ENCODE peak calls at places on chromosomes 13 and 19, in seven cellular contexts. A, P, D, F, S, J and I are unnamed samples.

GRCh38 chr13:114022876-114023275 is 49.0 kb upstream of the C13orf46 start:
- DNase-seq in S (no peak), P (no peak), D (no peak), A (no peak), F (no peak), J (no peak), I (peak; percentile 57)

GRCh38 chr19:926595-927043 is 784 bp downstream of the ARID3A start:
- DNase-seq in F (peak; percentile 65), A (no peak), S (no peak), J (no peak), P (no peak), D (no peak), I (no peak)

GRCh38 chr19:6744381-6745288 is 5.2 kb downstream of the TRIP10 start:
- DNase-seq in F (peak; percentile 34), P (no peak), S (no peak), J (no peak), A (no peak), D (no peak), I (no peak)

GRCh38 chr13:79451500-79451962 is 29.4 kb upstream of the NDFIP2 start:
- DNase-seq in J (peak; percentile 67), A (peak; percentile 51), S (peak; percentile 76), F (no peak), P (peak; percentile 43), D (peak; percentile 98), I (no peak)

GRCh38 chr13:44822291-44822690 is 167.0 kb downstream of the NUFIP1 start:
- DNase-seq in A (no peak), P (no peak), S (no peak), F (no peak), J (no peak), D (no peak), I (no peak)

GRCh38 chr19:13983213-13983889 is 22.8 kb downstream of the RFX1 start:
- DNase-seq in F (no peak), P (no peak), S (no peak), J (peak; percentile 28), A (peak; percentile 32), D (no peak), I (no peak)

GRCh38 chr13:80340643-80341097 is 256 bp downstream of the SPRY2 start:
- DNase-seq in J (no peak), D (peak; percentile 22), F (no peak), S (no peak), P (no peak), A (no peak), I (peak; percentile 49)

GRCh38 chr19:14091086-14091884 is 734 bp upstream of the SAMD1 start:
- DNase-seq in D (peak; percentile 63), F (no peak), J (peak; percentile 48), P (peak; percentile 61), S (peak; percentile 29), A (peak; percentile 57), I (peak; percentile 78)

GRCh38 chr19:14112051-14112808 is 5.3 kb downstream of the PRKACA start:
- DNase-seq in F (no peak), A (no peak), S (no peak), P (no peak), D (no peak), J (no peak), I (no peak)

GRCh38 chr19:29422686-29423085 is 103.1 kb upstream of the VSTM2B start:
- DNase-seq in P (no peak), A (no peak), J (no peak), D (no peak), F (no peak), S (no peak), I (no peak)

GRCh38 chr13:40589285-40590109 is 76.9 kb downstream of the FOXO1 start:
- DNase-seq in A (no peak), J (no peak), D (peak; percentile 86), S (no peak), F (peak; percentile 38), P (no peak), I (no peak)

GRCh38 chr13:41788552-41788951 is 172.4 kb downstream of the VWA8 start:
- DNase-seq in S (no peak), A (no peak), D (no peak), J (no peak), F (no peak), P (no peak), I (no peak)

GRCh38 chr19:10808937-10809655 is 26.9 kb downstream of the TMED1 start:
- DNase-seq in F (no peak), P (no peak), S (no peak), J (no peak), D (peak; percentile 85), A (no peak), I (no peak)

GRCh38 chr19:36420961-36421748 is 2.7 kb upstream of the ZFP82 start:
- DNase-seq in D (no peak), S (no peak), A (no peak), P (no peak), F (peak; percentile 15), J (no peak), I (peak; percentile 26)

GRCh38 chr19:2488942-2489731 is 13.2 kb downstream of the GADD45B start:
- DNase-seq in J (no peak), F (peak; percentile 85), A (no peak), P (no peak), D (no peak), S (no peak), I (peak; percentile 79)

GRCh38 chr19:11693505-11694499 is 44.9 kb downstream of the ZNF823 start:
- DNase-seq in J (no peak), P (no peak), F (peak; percentile 52), D (peak; percentile 51), A (no peak), S (no peak), I (peak; percentile 33)

GRCh38 chr19:30664358-30665058 is 292.3 kb downstream of the ZNF536 start:
- DNase-seq in D (no peak), F (peak; percentile 76), S (no peak), P (no peak), A (no peak), J (no peak), I (peak; percentile 12)

GRCh38 chr19:54952591-54953344 is 5.4 kb upstream of the NLRP7 start:
- DNase-seq in J (no peak), A (no peak), P (no peak), F (peak; percentile 58), S (no peak), D (peak; percentile 67), I (no peak)

GRCh38 chr13:114044486-114044885 is 70.6 kb upstream of the C13orf46 start:
- DNase-seq in J (no peak), F (no peak), S (no peak), A (no peak), D (no peak), P (no peak), I (peak; percentile 42)

GRCh38 chr19:1206733-1207301 is 1.2 kb downstream of the STK11 start:
- DNase-seq in A (no peak), J (no peak), P (no peak), D (no peak), S (no peak), F (no peak), I (peak; percentile 16)

GRCh38 chr19:31658993-31659896 is 310.0 kb upstream of the TSHZ3 start:
- DNase-seq in S (no peak), F (no peak), D (peak; percentile 6), J (no peak), A (no peak), P (no peak), I (no peak)

GRCh38 chr13:69324109-69324886 is 783.3 kb upstream of the ATXN8OS start:
- DNase-seq in A (no peak), J (no peak), P (no peak), S (no peak), F (peak; percentile 29), D (peak; percentile 40), I (no peak)

GRCh38 chr13:45102136-45102802 is 18.0 kb upstream of the GTF2F2 start:
- DNase-seq in A (no peak), P (no peak), J (no peak), S (no peak), D (no peak), F (peak; percentile 63), I (no peak)

GRCh38 chr19:12065100-12065538 is 588 bp downstream of the ZNF844 start:
- DNase-seq in A (peak; percentile 2), D (no peak), S (no peak), F (no peak), J (no peak), P (no peak), I (no peak)

GRCh38 chr13:97043302-97043701 is 49.0 kb upstream of the OXGR1 start:
- DNase-seq in F (no peak), P (no peak), D (peak; percentile 7), A (no peak), J (no peak), S (no peak), I (no peak)

GRCh38 chr13:62512194-62513141 is 1096.8 kb upstream of the PCDH20 start:
- DNase-seq in P (no peak), D (peak; percentile 28), F (peak; percentile 69), S (no peak), J (no peak), A (no peak), I (peak; percentile 52)

GRCh38 chr19:21084343-21084742 is 2.3 kb downstream of the ZNF714 start:
- DNase-seq in S (no peak), D (peak; percentile 13), A (no peak), F (no peak), J (no peak), P (no peak), I (no peak)

GRCh38 chr19:5479958-5480357 is 24.7 kb downstream of the ZNRF4 start:
- DNase-seq in A (no peak), J (no peak), P (no peak), D (no peak), F (no peak), S (no peak), I (no peak)

GRCh38 chr13:74325106-74325505 is 190.9 kb upstream of the KLF12 start:
- DNase-seq in P (no peak), S (no peak), A (no peak), J (no peak), D (peak; percentile 39), F (no peak), I (no peak)

GRCh38 chr19:32719611-32720059 is at the start of gene TDRD12:
- DNase-seq in A (no peak), J (no peak), P (no peak), F (no peak), D (no peak), S (no peak), I (no peak)

GRCh38 chr19:1113986-1114483 is 10.2 kb downstream of the GPX4 start:
- DNase-seq in S (no peak), F (no peak), D (no peak), J (no peak), A (no peak), P (no peak), I (no peak)

GRCh38 chr13:102726430-102726829 is 31.6 kb upstream of the METTL21C start:
- DNase-seq in J (no peak), P (no peak), S (no peak), D (peak; percentile 42), F (no peak), A (no peak), I (peak; percentile 39)

GRCh38 chr13:72255908-72256307 is 388.9 kb upstream of the DACH1 start:
- DNase-seq in D (peak; percentile 61), J (no peak), A (no peak), F (peak; percentile 66), P (no peak), S (no peak), I (no peak)

GRCh38 chr13:76971215-76971614 is 20.7 kb upstream of the CLN5 start:
- DNase-seq in F (no peak), A (no peak), J (no peak), D (no peak), S (no peak), P (no peak), I (no peak)

GRCh38 chr19:16325671-16326400 is 1.2 kb downstream of the KLF2 start:
- DNase-seq in P (peak; percentile 65), S (no peak), A (peak; percentile 62), F (peak; percentile 86), J (peak; percentile 36), D (peak; percentile 51), I (no peak)

GRCh38 chr19:48043675-48044258 is at the start of gene CABP5:
- DNase-seq in J (no peak), S (no peak), A (no peak), P (no peak), D (no peak), F (no peak), I (no peak)

GRCh38 chr13:27000686-27001085 is 170.9 kb downstream of the USP12 start:
- DNase-seq in J (no peak), A (no peak), D (no peak), P (no peak), S (no peak), F (no peak), I (no peak)

GRCh38 chr19:40205760-40206159 is 12.4 kb downstream of the TTC9B start:
- DNase-seq in D (no peak), F (no peak), S (no peak), J (no peak), A (no peak), P (no peak), I (no peak)